ENCODE peak calls at places on chromosomes 7 and 10, in seven cellular contexts. One of them, this sample, is unnamed.
A peak's percentile ranks its signal among the peaks of the same experiment; 100 is the strongest.

GRCh38 chr7:35905555-35905954 is 104.7 kb downstream of the SEPTIN7 start:
- DNase-seq in IMR-90: peak; percentile 66
- DNase-seq in transverse colon: no peak
- DNase-seq in right cardiac atrium: no peak
- DNase-seq in endodermal cell: no peak
- DNase-seq in mesenchymal stem cell: peak; percentile 38
- DNase-seq in colonic mucosa: no peak
- DNase-seq in this sample: no peak

GRCh38 chr10:80472234-80473095 is 18.4 kb downstream of the TSPAN14 start:
- DNase-seq in IMR-90: peak; percentile 85
- DNase-seq in transverse colon: no peak
- DNase-seq in right cardiac atrium: no peak
- DNase-seq in endodermal cell: no peak
- DNase-seq in mesenchymal stem cell: peak; percentile 87
- DNase-seq in colonic mucosa: no peak
- DNase-seq in this sample: no peak

GRCh38 chr7:45342236-45342635 is 184.6 kb downstream of the RAMP3 start:
- DNase-seq in IMR-90: no peak
- DNase-seq in transverse colon: no peak
- DNase-seq in right cardiac atrium: no peak
- DNase-seq in endodermal cell: no peak
- DNase-seq in mesenchymal stem cell: no peak
- DNase-seq in colonic mucosa: no peak
- DNase-seq in this sample: no peak

GRCh38 chr10:17782921-17783665 is 26.1 kb upstream of the MRC1 start:
- DNase-seq in IMR-90: peak; percentile 33
- DNase-seq in transverse colon: no peak
- DNase-seq in right cardiac atrium: no peak
- DNase-seq in endodermal cell: no peak
- DNase-seq in mesenchymal stem cell: no peak
- DNase-seq in colonic mucosa: no peak
- DNase-seq in this sample: no peak

GRCh38 chr7:77327067-77327931 is 88.8 kb downstream of the GSAP start:
- DNase-seq in IMR-90: peak; percentile 91
- DNase-seq in transverse colon: peak; percentile 23
- DNase-seq in right cardiac atrium: peak; percentile 46
- DNase-seq in endodermal cell: no peak
- DNase-seq in mesenchymal stem cell: peak; percentile 94
- DNase-seq in colonic mucosa: no peak
- DNase-seq in this sample: no peak

GRCh38 chr10:87546971-87547413 is 42.3 kb downstream of the MINPP1 start:
- DNase-seq in IMR-90: no peak
- DNase-seq in transverse colon: no peak
- DNase-seq in right cardiac atrium: no peak
- DNase-seq in endodermal cell: no peak
- DNase-seq in mesenchymal stem cell: peak; percentile 61
- DNase-seq in colonic mucosa: no peak
- DNase-seq in this sample: no peak

GRCh38 chr10:85927952-85928677 is 438.5 kb downstream of the GRID1 start:
- DNase-seq in IMR-90: no peak
- DNase-seq in transverse colon: no peak
- DNase-seq in right cardiac atrium: no peak
- DNase-seq in endodermal cell: no peak
- DNase-seq in mesenchymal stem cell: no peak
- DNase-seq in colonic mucosa: peak; percentile 38
- DNase-seq in this sample: no peak

GRCh38 chr7:109844362-109844761 is 1246.6 kb upstream of the LRRN3 start:
- DNase-seq in IMR-90: peak; percentile 14
- DNase-seq in transverse colon: no peak
- DNase-seq in right cardiac atrium: no peak
- DNase-seq in endodermal cell: no peak
- DNase-seq in mesenchymal stem cell: peak; percentile 5
- DNase-seq in colonic mucosa: no peak
- DNase-seq in this sample: no peak

GRCh38 chr10:131698232-131698631 is 202.6 kb upstream of the PPP2R2D start:
- DNase-seq in IMR-90: no peak
- DNase-seq in transverse colon: no peak
- DNase-seq in right cardiac atrium: no peak
- DNase-seq in endodermal cell: peak; percentile 12
- DNase-seq in mesenchymal stem cell: no peak
- DNase-seq in colonic mucosa: no peak
- DNase-seq in this sample: no peak

GRCh38 chr7:4134631-4135030 is 547.5 kb upstream of the FOXK1 start:
- DNase-seq in IMR-90: no peak
- DNase-seq in transverse colon: no peak
- DNase-seq in right cardiac atrium: peak; percentile 30
- DNase-seq in endodermal cell: no peak
- DNase-seq in mesenchymal stem cell: no peak
- DNase-seq in colonic mucosa: no peak
- DNase-seq in this sample: no peak

GRCh38 chr10:28677889-28678686 is 767 bp downstream of the BAMBI start:
- DNase-seq in IMR-90: peak; percentile 22
- DNase-seq in transverse colon: peak; percentile 13
- DNase-seq in right cardiac atrium: peak; percentile 36
- DNase-seq in endodermal cell: peak; percentile 78
- DNase-seq in mesenchymal stem cell: peak; percentile 37
- DNase-seq in colonic mucosa: peak; percentile 29
- DNase-seq in this sample: peak; percentile 20

GRCh38 chr7:22356855-22357310 is at the start of gene RAPGEF5:
- DNase-seq in IMR-90: no peak
- DNase-seq in transverse colon: peak; percentile 75
- DNase-seq in right cardiac atrium: no peak
- DNase-seq in endodermal cell: peak; percentile 85
- DNase-seq in mesenchymal stem cell: no peak
- DNase-seq in colonic mucosa: peak; percentile 78
- DNase-seq in this sample: no peak

GRCh38 chr7:157219154-157219553 is 80.4 kb downstream of the UBE3C start:
- DNase-seq in IMR-90: no peak
- DNase-seq in transverse colon: no peak
- DNase-seq in right cardiac atrium: no peak
- DNase-seq in endodermal cell: no peak
- DNase-seq in mesenchymal stem cell: no peak
- DNase-seq in colonic mucosa: no peak
- DNase-seq in this sample: no peak

GRCh38 chr7:127620406-127621233 is 2.7 kb upstream of the PAX4 start:
- DNase-seq in IMR-90: no peak
- DNase-seq in transverse colon: no peak
- DNase-seq in right cardiac atrium: no peak
- DNase-seq in endodermal cell: peak; percentile 87
- DNase-seq in mesenchymal stem cell: no peak
- DNase-seq in colonic mucosa: no peak
- DNase-seq in this sample: no peak

GRCh38 chr7:130008941-130009847 is 42.0 kb downstream of the ZC3HC1 start:
- DNase-seq in IMR-90: peak; percentile 62
- DNase-seq in transverse colon: peak; percentile 58
- DNase-seq in right cardiac atrium: no peak
- DNase-seq in endodermal cell: peak; percentile 55
- DNase-seq in mesenchymal stem cell: peak; percentile 46
- DNase-seq in colonic mucosa: peak; percentile 48
- DNase-seq in this sample: no peak

GRCh38 chr7:116863168-116863670 is 832 bp downstream of the CAPZA2 start:
- DNase-seq in IMR-90: peak; percentile 21
- DNase-seq in transverse colon: peak; percentile 23
- DNase-seq in right cardiac atrium: no peak
- DNase-seq in endodermal cell: peak; percentile 71
- DNase-seq in mesenchymal stem cell: peak; percentile 53
- DNase-seq in colonic mucosa: peak; percentile 28
- DNase-seq in this sample: no peak

GRCh38 chr10:89419548-89419947 is 5.2 kb downstream of the IFIT5 start:
- DNase-seq in IMR-90: peak; percentile 31
- DNase-seq in transverse colon: no peak
- DNase-seq in right cardiac atrium: no peak
- DNase-seq in endodermal cell: no peak
- DNase-seq in mesenchymal stem cell: peak; percentile 38
- DNase-seq in colonic mucosa: no peak
- DNase-seq in this sample: no peak

GRCh38 chr10:121800831-121801230 is 127.0 kb downstream of the ATE1 start:
- DNase-seq in IMR-90: no peak
- DNase-seq in transverse colon: no peak
- DNase-seq in right cardiac atrium: no peak
- DNase-seq in endodermal cell: no peak
- DNase-seq in mesenchymal stem cell: no peak
- DNase-seq in colonic mucosa: no peak
- DNase-seq in this sample: no peak

GRCh38 chr10:114388275-114388674 is 16.0 kb downstream of the AFAP1L2 start:
- DNase-seq in IMR-90: no peak
- DNase-seq in transverse colon: no peak
- DNase-seq in right cardiac atrium: no peak
- DNase-seq in endodermal cell: no peak
- DNase-seq in mesenchymal stem cell: peak; percentile 52
- DNase-seq in colonic mucosa: no peak
- DNase-seq in this sample: no peak

GRCh38 chr7:152081088-152081487 is 55.6 kb downstream of the GALNT11 start:
- DNase-seq in IMR-90: no peak
- DNase-seq in transverse colon: no peak
- DNase-seq in right cardiac atrium: no peak
- DNase-seq in endodermal cell: no peak
- DNase-seq in mesenchymal stem cell: no peak
- DNase-seq in colonic mucosa: no peak
- DNase-seq in this sample: no peak

GRCh38 chr10:1152386-1153252 is 96.4 kb downstream of the WDR37 start:
- DNase-seq in IMR-90: no peak
- DNase-seq in transverse colon: no peak
- DNase-seq in right cardiac atrium: no peak
- DNase-seq in endodermal cell: peak; percentile 35
- DNase-seq in mesenchymal stem cell: no peak
- DNase-seq in colonic mucosa: peak; percentile 12
- DNase-seq in this sample: no peak

GRCh38 chr7:15602236-15602635 is 40.4 kb upstream of the AGMO start:
- DNase-seq in IMR-90: no peak
- DNase-seq in transverse colon: no peak
- DNase-seq in right cardiac atrium: no peak
- DNase-seq in endodermal cell: no peak
- DNase-seq in mesenchymal stem cell: peak; percentile 3
- DNase-seq in colonic mucosa: no peak
- DNase-seq in this sample: no peak

GRCh38 chr7:390761-391410 is 100.9 kb downstream of the FOXL3 start:
- DNase-seq in IMR-90: no peak
- DNase-seq in transverse colon: no peak
- DNase-seq in right cardiac atrium: peak; percentile 7
- DNase-seq in endodermal cell: peak; percentile 35
- DNase-seq in mesenchymal stem cell: no peak
- DNase-seq in colonic mucosa: peak; percentile 12
- DNase-seq in this sample: no peak
- H3K9me3 ChIP-seq in IMR-90: peaks cover 12% of the 10 kb centered on the region
- H3K9me3 ChIP-seq in transverse colon: peaks cover 9% of the 10 kb centered on the region
- H3K9me3 ChIP-seq in right cardiac atrium: no peaks in the 10 kb centered on the region
- H3K9me3 ChIP-seq in endodermal cell: peaks cover 9% of the 10 kb centered on the region
- H3K9me3 ChIP-seq in mesenchymal stem cell: peaks cover 12% of the 10 kb centered on the region
- H3K9me3 ChIP-seq in colonic mucosa: no peaks in the 10 kb centered on the region
- H3K9me3 ChIP-seq in this sample: no peaks in the 10 kb centered on the region

GRCh38 chr7:55083206-55083605 is 64.4 kb downstream of the EGFR start:
- DNase-seq in IMR-90: peak; percentile 70
- DNase-seq in transverse colon: no peak
- DNase-seq in right cardiac atrium: no peak
- DNase-seq in endodermal cell: no peak
- DNase-seq in mesenchymal stem cell: peak; percentile 83
- DNase-seq in colonic mucosa: no peak
- DNase-seq in this sample: no peak
- H3K9me3 ChIP-seq in IMR-90: no peaks in the 10 kb centered on the region
- H3K9me3 ChIP-seq in transverse colon: no peaks in the 10 kb centered on the region
- H3K9me3 ChIP-seq in right cardiac atrium: no peaks in the 10 kb centered on the region
- H3K9me3 ChIP-seq in endodermal cell: no peaks in the 10 kb centered on the region
- H3K9me3 ChIP-seq in mesenchymal stem cell: no peaks in the 10 kb centered on the region
- H3K9me3 ChIP-seq in colonic mucosa: no peaks in the 10 kb centered on the region
- H3K9me3 ChIP-seq in this sample: no peaks in the 10 kb centered on the region

GRCh38 chr7:159115601-159116501 is 28.8 kb downstream of the VIPR2 start:
- DNase-seq in IMR-90: no peak
- DNase-seq in transverse colon: no peak
- DNase-seq in right cardiac atrium: no peak
- DNase-seq in endodermal cell: peak; percentile 55
- DNase-seq in mesenchymal stem cell: no peak
- DNase-seq in colonic mucosa: no peak
- DNase-seq in this sample: no peak

GRCh38 chr7:159112136-159113011 is 32.3 kb downstream of the VIPR2 start:
- DNase-seq in IMR-90: no peak
- DNase-seq in transverse colon: no peak
- DNase-seq in right cardiac atrium: no peak
- DNase-seq in endodermal cell: peak; percentile 57
- DNase-seq in mesenchymal stem cell: no peak
- DNase-seq in colonic mucosa: no peak
- DNase-seq in this sample: no peak

GRCh38 chr7:159113056-159113455 is 31.6 kb downstream of the VIPR2 start:
- DNase-seq in IMR-90: no peak
- DNase-seq in transverse colon: no peak
- DNase-seq in right cardiac atrium: no peak
- DNase-seq in endodermal cell: no peak
- DNase-seq in mesenchymal stem cell: no peak
- DNase-seq in colonic mucosa: no peak
- DNase-seq in this sample: no peak

GRCh38 chr7:159114981-159115380 is 29.7 kb downstream of the VIPR2 start:
- DNase-seq in IMR-90: no peak
- DNase-seq in transverse colon: no peak
- DNase-seq in right cardiac atrium: no peak
- DNase-seq in endodermal cell: peak; percentile 27
- DNase-seq in mesenchymal stem cell: no peak
- DNase-seq in colonic mucosa: no peak
- DNase-seq in this sample: no peak

GRCh38 chr7:159114096-159114495 is 30.6 kb downstream of the VIPR2 start:
- DNase-seq in IMR-90: no peak
- DNase-seq in transverse colon: no peak
- DNase-seq in right cardiac atrium: no peak
- DNase-seq in endodermal cell: peak; percentile 58
- DNase-seq in mesenchymal stem cell: no peak
- DNase-seq in colonic mucosa: no peak
- DNase-seq in this sample: no peak
- H3K9me3 ChIP-seq in IMR-90: peaks cover 31% of the 10 kb centered on the region
- H3K9me3 ChIP-seq in transverse colon: no peaks in the 10 kb centered on the region
- H3K9me3 ChIP-seq in right cardiac atrium: no peaks in the 10 kb centered on the region
- H3K9me3 ChIP-seq in endodermal cell: no peaks in the 10 kb centered on the region
- H3K9me3 ChIP-seq in mesenchymal stem cell: no peaks in the 10 kb centered on the region
- H3K9me3 ChIP-seq in colonic mucosa: no peaks in the 10 kb centered on the region
- H3K9me3 ChIP-seq in this sample: no peaks in the 10 kb centered on the region

GRCh38 chr10:112744525-112744924 is 205.5 kb upstream of the TCF7L2 start:
- DNase-seq in IMR-90: no peak
- DNase-seq in transverse colon: peak; percentile 24
- DNase-seq in right cardiac atrium: no peak
- DNase-seq in endodermal cell: no peak
- DNase-seq in mesenchymal stem cell: no peak
- DNase-seq in colonic mucosa: peak; percentile 45
- DNase-seq in this sample: no peak
- H3K9me3 ChIP-seq in IMR-90: no peaks in the 10 kb centered on the region
- H3K9me3 ChIP-seq in transverse colon: no peaks in the 10 kb centered on the region
- H3K9me3 ChIP-seq in right cardiac atrium: no peaks in the 10 kb centered on the region
- H3K9me3 ChIP-seq in endodermal cell: no peaks in the 10 kb centered on the region
- H3K9me3 ChIP-seq in mesenchymal stem cell: no peaks in the 10 kb centered on the region
- H3K9me3 ChIP-seq in colonic mucosa: no peaks in the 10 kb centered on the region
- H3K9me3 ChIP-seq in this sample: no peaks in the 10 kb centered on the region

GRCh38 chr10:38102889-38103288 is 8.8 kb downstream of the ZNF37A start:
- DNase-seq in IMR-90: no peak
- DNase-seq in transverse colon: no peak
- DNase-seq in right cardiac atrium: no peak
- DNase-seq in endodermal cell: no peak
- DNase-seq in mesenchymal stem cell: no peak
- DNase-seq in colonic mucosa: no peak
- DNase-seq in this sample: no peak
- H3K9me3 ChIP-seq in IMR-90: peaks cover 9% of the 10 kb centered on the region
- H3K9me3 ChIP-seq in transverse colon: peaks cover 59% of the 10 kb centered on the region
- H3K9me3 ChIP-seq in right cardiac atrium: peaks cover 6% of the 10 kb centered on the region
- H3K9me3 ChIP-seq in endodermal cell: peaks cover 79% of the 10 kb centered on the region
- H3K9me3 ChIP-seq in mesenchymal stem cell: peaks cover 83% of the 10 kb centered on the region
- H3K9me3 ChIP-seq in colonic mucosa: no peaks in the 10 kb centered on the region
- H3K9me3 ChIP-seq in this sample: peaks cover 9% of the 10 kb centered on the region